ENCODE peak calls at places on chromosomes 2 and 18, in six cellular contexts. K is NCI-H2171, F is right cardiac atrium, G is neuronal stem cell, A is NCI-H345, Q is HEK293T. U is an unnamed sample.
A peak's percentile ranks its signal among the peaks of the same experiment; 100 is the strongest.

GRCh38 chr18:36580874-36581750 is 247.7 kb downstream of the TPGS2 start:
- DNase-seq in Q (no peak), F (no peak), A (no peak), K (no peak), G (no peak), U (no peak)

GRCh38 chr2:182283512-182283911 is 143.3 kb downstream of the PDE1A start:
- DNase-seq in F (no peak), K (no peak), A (no peak), G (no peak), Q (no peak), U (no peak)

GRCh38 chr2:217538719-217539118 is 464.1 kb downstream of the TNS1 start:
- DNase-seq in Q (no peak), G (no peak), F (no peak), K (no peak), A (no peak), U (no peak)

GRCh38 chr18:51193621-51194287 is 3.7 kb downstream of the MEX3C start:
- DNase-seq in G (no peak), Q (no peak), A (no peak), F (no peak), K (no peak), U (no peak)

GRCh38 chr18:35110554-35111058 is 69.4 kb downstream of the MAPRE2 start:
- DNase-seq in G (no peak), A (no peak), Q (no peak), K (no peak), F (no peak), U (no peak)

GRCh38 chr2:207925601-207926000 is 99.7 kb downstream of the PLEKHM3 start:
- DNase-seq in K (no peak), G (no peak), Q (no peak), F (no peak), A (no peak), U (no peak)

GRCh38 chr2:55425449-55425848 is 5.8 kb upstream of the CCDC88A start:
- DNase-seq in K (no peak), G (no peak), A (no peak), Q (no peak), F (no peak), U (no peak)

GRCh38 chr18:59575995-59576394 is 121.2 kb downstream of the CCBE1 start:
- DNase-seq in F (no peak), K (no peak), A (peak; percentile 9), G (no peak), Q (no peak), U (no peak)

GRCh38 chr2:120486946-120487345 is 141.0 kb downstream of the INHBB start:
- DNase-seq in Q (peak; percentile 17), G (no peak), F (no peak), A (no peak), K (peak; percentile 20), U (no peak)

GRCh38 chr18:74654637-74655036 is 57.0 kb downstream of the ZNF407 start:
- DNase-seq in A (peak; percentile 9), Q (no peak), G (no peak), K (no peak), F (no peak), U (no peak)

GRCh38 chr18:3966985-3967856 is 487.9 kb downstream of the DLGAP1 start:
- DNase-seq in G (no peak), A (no peak), F (no peak), Q (no peak), K (peak; percentile 62), U (no peak)

GRCh38 chr2:101806123-101806522 is 108.6 kb downstream of the MAP4K4 start:
- DNase-seq in K (no peak), F (no peak), G (peak; percentile 31), Q (no peak), A (no peak), U (no peak)

U was measured in NCI-H446.